ENCODE peak calls at places on chromosome 19, in nine cellular contexts. One of them, this sample, is unnamed.

GRCh38 chr19:48836089-48837017 is at the start of gene HSD17B14:
- DNase-seq in NCI-H510A treated with DMSO at 0.1 percent for 48 hours: peak
- DNase-seq in lung: no peak
- DNase-seq in cardiac muscle cell: peak
- DNase-seq in Ammon's horn: peak
- DNase-seq in GM23248: peak
- DNase-seq in COLO829: no peak
- DNase-seq in stimulated activated CD8-positive, alpha-beta memory T cell treated with anti-CD3 and anti-CD28 coated beads, Interleukin-4, amount 100 ng/mL, for 4 hours: no peak
- DNase-seq in stimulated activated CD4-positive, alpha-beta T cell treated with anti-CD3 and anti-CD28 coated beads, Interleukin-12 subunit alpha, Interleukin-12 subunit beta, amount 100 ng/mL, for 24 hours: no peak
- DNase-seq in this sample: no peak

GRCh38 chr19:17975032-17975431 is 8.1 kb downstream of the KCNN1 start:
- DNase-seq in stimulated activated CD8-positive, alpha-beta memory T cell treated with anti-CD3 and anti-CD28 coated beads, Interleukin-4, amount 100 ng/mL, for 4 hours: no peak
- DNase-seq in cardiac muscle cell: no peak
- DNase-seq in COLO829: no peak
- DNase-seq in lung: no peak
- DNase-seq in GM23248: no peak
- DNase-seq in stimulated activated CD4-positive, alpha-beta T cell treated with anti-CD3 and anti-CD28 coated beads, Interleukin-12 subunit alpha, Interleukin-12 subunit beta, amount 100 ng/mL, for 24 hours: no peak
- DNase-seq in Ammon's horn: no peak
- DNase-seq in NCI-H510A treated with DMSO at 0.1 percent for 48 hours: no peak
- DNase-seq in this sample: no peak

GRCh38 chr19:6018786-6019185 is 40.8 kb upstream of the RANBP3 start:
- DNase-seq in Ammon's horn: no peak
- DNase-seq in stimulated activated CD8-positive, alpha-beta memory T cell treated with anti-CD3 and anti-CD28 coated beads, Interleukin-4, amount 100 ng/mL, for 4 hours: no peak
- DNase-seq in GM23248: no peak
- DNase-seq in COLO829: no peak
- DNase-seq in NCI-H510A treated with DMSO at 0.1 percent for 48 hours: peak
- DNase-seq in stimulated activated CD4-positive, alpha-beta T cell treated with anti-CD3 and anti-CD28 coated beads, Interleukin-12 subunit alpha, Interleukin-12 subunit beta, amount 100 ng/mL, for 24 hours: no peak
- DNase-seq in cardiac muscle cell: peak
- DNase-seq in lung: no peak
- DNase-seq in this sample: no peak

GRCh38 chr19:58277197-58277596 is 1.6 kb upstream of the ZNF8 start:
- DNase-seq in Ammon's horn: no peak
- DNase-seq in lung: no peak
- DNase-seq in cardiac muscle cell: no peak
- DNase-seq in NCI-H510A treated with DMSO at 0.1 percent for 48 hours: no peak
- DNase-seq in stimulated activated CD8-positive, alpha-beta memory T cell treated with anti-CD3 and anti-CD28 coated beads, Interleukin-4, amount 100 ng/mL, for 4 hours: no peak
- DNase-seq in stimulated activated CD4-positive, alpha-beta T cell treated with anti-CD3 and anti-CD28 coated beads, Interleukin-12 subunit alpha, Interleukin-12 subunit beta, amount 100 ng/mL, for 24 hours: no peak
- DNase-seq in GM23248: no peak
- DNase-seq in COLO829: no peak
- DNase-seq in this sample: no peak

GRCh38 chr19:18999016-18999758 is 34.1 kb downstream of the SUGP2 start:
- DNase-seq in cardiac muscle cell: no peak
- DNase-seq in Ammon's horn: no peak
- DNase-seq in stimulated activated CD8-positive, alpha-beta memory T cell treated with anti-CD3 and anti-CD28 coated beads, Interleukin-4, amount 100 ng/mL, for 4 hours: no peak
- DNase-seq in lung: no peak
- DNase-seq in COLO829: no peak
- DNase-seq in stimulated activated CD4-positive, alpha-beta T cell treated with anti-CD3 and anti-CD28 coated beads, Interleukin-12 subunit alpha, Interleukin-12 subunit beta, amount 100 ng/mL, for 24 hours: no peak
- DNase-seq in NCI-H510A treated with DMSO at 0.1 percent for 48 hours: no peak
- DNase-seq in GM23248: peak
- DNase-seq in this sample: no peak

GRCh38 chr19:8204961-8205360 is 4.2 kb upstream of the CERS4 start:
- DNase-seq in cardiac muscle cell: no peak
- DNase-seq in GM23248: no peak
- DNase-seq in COLO829: no peak
- DNase-seq in stimulated activated CD8-positive, alpha-beta memory T cell treated with anti-CD3 and anti-CD28 coated beads, Interleukin-4, amount 100 ng/mL, for 4 hours: no peak
- DNase-seq in NCI-H510A treated with DMSO at 0.1 percent for 48 hours: peak
- DNase-seq in stimulated activated CD4-positive, alpha-beta T cell treated with anti-CD3 and anti-CD28 coated beads, Interleukin-12 subunit alpha, Interleukin-12 subunit beta, amount 100 ng/mL, for 24 hours: no peak
- DNase-seq in Ammon's horn: no peak
- DNase-seq in lung: no peak
- DNase-seq in this sample: no peak

GRCh38 chr19:47111081-47111589 is 2.4 kb downstream of the ZC3H4 start:
- DNase-seq in COLO829: no peak
- DNase-seq in lung: peak
- DNase-seq in cardiac muscle cell: no peak
- DNase-seq in GM23248: peak
- DNase-seq in stimulated activated CD4-positive, alpha-beta T cell treated with anti-CD3 and anti-CD28 coated beads, Interleukin-12 subunit alpha, Interleukin-12 subunit beta, amount 100 ng/mL, for 24 hours: peak
- DNase-seq in NCI-H510A treated with DMSO at 0.1 percent for 48 hours: no peak
- DNase-seq in stimulated activated CD8-positive, alpha-beta memory T cell treated with anti-CD3 and anti-CD28 coated beads, Interleukin-4, amount 100 ng/mL, for 4 hours: no peak
- DNase-seq in Ammon's horn: peak
- DNase-seq in this sample: no peak

GRCh38 chr19:30593358-30593757 is 221.2 kb downstream of the ZNF536 start:
- DNase-seq in lung: no peak
- DNase-seq in stimulated activated CD4-positive, alpha-beta T cell treated with anti-CD3 and anti-CD28 coated beads, Interleukin-12 subunit alpha, Interleukin-12 subunit beta, amount 100 ng/mL, for 24 hours: no peak
- DNase-seq in GM23248: no peak
- DNase-seq in NCI-H510A treated with DMSO at 0.1 percent for 48 hours: no peak
- DNase-seq in Ammon's horn: no peak
- DNase-seq in COLO829: no peak
- DNase-seq in stimulated activated CD8-positive, alpha-beta memory T cell treated with anti-CD3 and anti-CD28 coated beads, Interleukin-4, amount 100 ng/mL, for 4 hours: no peak
- DNase-seq in cardiac muscle cell: no peak
- DNase-seq in this sample: no peak

GRCh38 chr19:55254625-55254977 is 4.2 kb downstream of the PPP6R1 start:
- DNase-seq in NCI-H510A treated with DMSO at 0.1 percent for 48 hours: no peak
- DNase-seq in stimulated activated CD4-positive, alpha-beta T cell treated with anti-CD3 and anti-CD28 coated beads, Interleukin-12 subunit alpha, Interleukin-12 subunit beta, amount 100 ng/mL, for 24 hours: no peak
- DNase-seq in lung: no peak
- DNase-seq in GM23248: no peak
- DNase-seq in cardiac muscle cell: no peak
- DNase-seq in stimulated activated CD8-positive, alpha-beta memory T cell treated with anti-CD3 and anti-CD28 coated beads, Interleukin-4, amount 100 ng/mL, for 4 hours: no peak
- DNase-seq in COLO829: no peak
- DNase-seq in Ammon's horn: no peak
- DNase-seq in this sample: no peak

GRCh38 chr19:20247016-20247683 is 80.1 kb downstream of the ZNF486 start:
- DNase-seq in lung: peak
- DNase-seq in NCI-H510A treated with DMSO at 0.1 percent for 48 hours: no peak
- DNase-seq in stimulated activated CD4-positive, alpha-beta T cell treated with anti-CD3 and anti-CD28 coated beads, Interleukin-12 subunit alpha, Interleukin-12 subunit beta, amount 100 ng/mL, for 24 hours: peak
- DNase-seq in GM23248: peak
- DNase-seq in Ammon's horn: peak
- DNase-seq in stimulated activated CD8-positive, alpha-beta memory T cell treated with anti-CD3 and anti-CD28 coated beads, Interleukin-4, amount 100 ng/mL, for 4 hours: no peak
- DNase-seq in cardiac muscle cell: peak
- DNase-seq in COLO829: no peak
- DNase-seq in this sample: no peak

GRCh38 chr19:6062274-6062673 is 48.0 kb downstream of the RFX2 start:
- DNase-seq in stimulated activated CD8-positive, alpha-beta memory T cell treated with anti-CD3 and anti-CD28 coated beads, Interleukin-4, amount 100 ng/mL, for 4 hours: no peak
- DNase-seq in NCI-H510A treated with DMSO at 0.1 percent for 48 hours: no peak
- DNase-seq in Ammon's horn: peak
- DNase-seq in stimulated activated CD4-positive, alpha-beta T cell treated with anti-CD3 and anti-CD28 coated beads, Interleukin-12 subunit alpha, Interleukin-12 subunit beta, amount 100 ng/mL, for 24 hours: no peak
- DNase-seq in GM23248: peak
- DNase-seq in lung: peak
- DNase-seq in COLO829: no peak
- DNase-seq in cardiac muscle cell: no peak
- DNase-seq in this sample: no peak

GRCh38 chr19:4009990-4010807 is 2.7 kb downstream of the PIAS4 start:
- DNase-seq in Ammon's horn: no peak
- DNase-seq in cardiac muscle cell: no peak
- DNase-seq in COLO829: no peak
- DNase-seq in stimulated activated CD8-positive, alpha-beta memory T cell treated with anti-CD3 and anti-CD28 coated beads, Interleukin-4, amount 100 ng/mL, for 4 hours: no peak
- DNase-seq in stimulated activated CD4-positive, alpha-beta T cell treated with anti-CD3 and anti-CD28 coated beads, Interleukin-12 subunit alpha, Interleukin-12 subunit beta, amount 100 ng/mL, for 24 hours: no peak
- DNase-seq in lung: no peak
- DNase-seq in NCI-H510A treated with DMSO at 0.1 percent for 48 hours: no peak
- DNase-seq in GM23248: peak
- DNase-seq in this sample: no peak

GRCh38 chr19:46198756-46199155 is 30.8 kb upstream of the IGFL1 start:
- DNase-seq in lung: no peak
- DNase-seq in COLO829: no peak
- DNase-seq in stimulated activated CD4-positive, alpha-beta T cell treated with anti-CD3 and anti-CD28 coated beads, Interleukin-12 subunit alpha, Interleukin-12 subunit beta, amount 100 ng/mL, for 24 hours: no peak
- DNase-seq in Ammon's horn: no peak
- DNase-seq in NCI-H510A treated with DMSO at 0.1 percent for 48 hours: no peak
- DNase-seq in GM23248: no peak
- DNase-seq in cardiac muscle cell: no peak
- DNase-seq in stimulated activated CD8-positive, alpha-beta memory T cell treated with anti-CD3 and anti-CD28 coated beads, Interleukin-4, amount 100 ng/mL, for 4 hours: no peak
- DNase-seq in this sample: no peak

GRCh38 chr19:8899356-8899755 is 67.2 kb downstream of the MBD3L1 start:
- DNase-seq in stimulated activated CD8-positive, alpha-beta memory T cell treated with anti-CD3 and anti-CD28 coated beads, Interleukin-4, amount 100 ng/mL, for 4 hours: no peak
- DNase-seq in Ammon's horn: no peak
- DNase-seq in lung: no peak
- DNase-seq in GM23248: no peak
- DNase-seq in stimulated activated CD4-positive, alpha-beta T cell treated with anti-CD3 and anti-CD28 coated beads, Interleukin-12 subunit alpha, Interleukin-12 subunit beta, amount 100 ng/mL, for 24 hours: no peak
- DNase-seq in cardiac muscle cell: no peak
- DNase-seq in COLO829: no peak
- DNase-seq in NCI-H510A treated with DMSO at 0.1 percent for 48 hours: no peak
- DNase-seq in this sample: no peak

GRCh38 chr19:11662278-11662677 is 65.0 kb downstream of the ZNF627 start:
- DNase-seq in GM23248: no peak
- DNase-seq in stimulated activated CD4-positive, alpha-beta T cell treated with anti-CD3 and anti-CD28 coated beads, Interleukin-12 subunit alpha, Interleukin-12 subunit beta, amount 100 ng/mL, for 24 hours: no peak
- DNase-seq in NCI-H510A treated with DMSO at 0.1 percent for 48 hours: no peak
- DNase-seq in Ammon's horn: no peak
- DNase-seq in stimulated activated CD8-positive, alpha-beta memory T cell treated with anti-CD3 and anti-CD28 coated beads, Interleukin-4, amount 100 ng/mL, for 4 hours: no peak
- DNase-seq in lung: no peak
- DNase-seq in COLO829: no peak
- DNase-seq in cardiac muscle cell: no peak
- DNase-seq in this sample: no peak

GRCh38 chr19:6393074-6393981 is at the start of gene GTF2F1:
- DNase-seq in stimulated activated CD4-positive, alpha-beta T cell treated with anti-CD3 and anti-CD28 coated beads, Interleukin-12 subunit alpha, Interleukin-12 subunit beta, amount 100 ng/mL, for 24 hours: peak
- DNase-seq in GM23248: peak
- DNase-seq in Ammon's horn: peak
- DNase-seq in cardiac muscle cell: peak
- DNase-seq in stimulated activated CD8-positive, alpha-beta memory T cell treated with anti-CD3 and anti-CD28 coated beads, Interleukin-4, amount 100 ng/mL, for 4 hours: peak
- DNase-seq in lung: peak
- DNase-seq in NCI-H510A treated with DMSO at 0.1 percent for 48 hours: peak
- DNase-seq in COLO829: peak
- DNase-seq in this sample: peak

GRCh38 chr19:20276011-20276738 is 109.2 kb downstream of the ZNF486 start:
- DNase-seq in lung: no peak
- DNase-seq in COLO829: no peak
- DNase-seq in Ammon's horn: no peak
- DNase-seq in cardiac muscle cell: no peak
- DNase-seq in stimulated activated CD8-positive, alpha-beta memory T cell treated with anti-CD3 and anti-CD28 coated beads, Interleukin-4, amount 100 ng/mL, for 4 hours: no peak
- DNase-seq in stimulated activated CD4-positive, alpha-beta T cell treated with anti-CD3 and anti-CD28 coated beads, Interleukin-12 subunit alpha, Interleukin-12 subunit beta, amount 100 ng/mL, for 24 hours: no peak
- DNase-seq in NCI-H510A treated with DMSO at 0.1 percent for 48 hours: no peak
- DNase-seq in GM23248: peak
- DNase-seq in this sample: no peak

GRCh38 chr19:1648156-1648925 is 4.1 kb downstream of the TCF3 start:
- DNase-seq in lung: no peak
- DNase-seq in COLO829: no peak
- DNase-seq in cardiac muscle cell: no peak
- DNase-seq in Ammon's horn: no peak
- DNase-seq in NCI-H510A treated with DMSO at 0.1 percent for 48 hours: no peak
- DNase-seq in stimulated activated CD8-positive, alpha-beta memory T cell treated with anti-CD3 and anti-CD28 coated beads, Interleukin-4, amount 100 ng/mL, for 4 hours: no peak
- DNase-seq in stimulated activated CD4-positive, alpha-beta T cell treated with anti-CD3 and anti-CD28 coated beads, Interleukin-12 subunit alpha, Interleukin-12 subunit beta, amount 100 ng/mL, for 24 hours: no peak
- DNase-seq in GM23248: no peak
- DNase-seq in this sample: no peak

GRCh38 chr19:46366620-46367277 is 19.9 kb downstream of the PPP5C start:
- DNase-seq in stimulated activated CD4-positive, alpha-beta T cell treated with anti-CD3 and anti-CD28 coated beads, Interleukin-12 subunit alpha, Interleukin-12 subunit beta, amount 100 ng/mL, for 24 hours: no peak
- DNase-seq in Ammon's horn: no peak
- DNase-seq in COLO829: no peak
- DNase-seq in cardiac muscle cell: no peak
- DNase-seq in stimulated activated CD8-positive, alpha-beta memory T cell treated with anti-CD3 and anti-CD28 coated beads, Interleukin-4, amount 100 ng/mL, for 4 hours: no peak
- DNase-seq in lung: no peak
- DNase-seq in NCI-H510A treated with DMSO at 0.1 percent for 48 hours: no peak
- DNase-seq in GM23248: no peak
- DNase-seq in this sample: no peak

GRCh38 chr19:2246801-2247361 is 2.2 kb upstream of the AMH start:
- DNase-seq in NCI-H510A treated with DMSO at 0.1 percent for 48 hours: no peak
- DNase-seq in cardiac muscle cell: no peak
- DNase-seq in lung: no peak
- DNase-seq in stimulated activated CD4-positive, alpha-beta T cell treated with anti-CD3 and anti-CD28 coated beads, Interleukin-12 subunit alpha, Interleukin-12 subunit beta, amount 100 ng/mL, for 24 hours: no peak
- DNase-seq in COLO829: no peak
- DNase-seq in Ammon's horn: peak
- DNase-seq in GM23248: peak
- DNase-seq in stimulated activated CD8-positive, alpha-beta memory T cell treated with anti-CD3 and anti-CD28 coated beads, Interleukin-4, amount 100 ng/mL, for 4 hours: no peak
- DNase-seq in this sample: no peak

GRCh38 chr19:48565090-48565489 is 13.1 kb downstream of the SULT2B1 start:
- DNase-seq in COLO829: no peak
- DNase-seq in Ammon's horn: no peak
- DNase-seq in stimulated activated CD4-positive, alpha-beta T cell treated with anti-CD3 and anti-CD28 coated beads, Interleukin-12 subunit alpha, Interleukin-12 subunit beta, amount 100 ng/mL, for 24 hours: no peak
- DNase-seq in NCI-H510A treated with DMSO at 0.1 percent for 48 hours: no peak
- DNase-seq in stimulated activated CD8-positive, alpha-beta memory T cell treated with anti-CD3 and anti-CD28 coated beads, Interleukin-4, amount 100 ng/mL, for 4 hours: no peak
- DNase-seq in GM23248: peak
- DNase-seq in cardiac muscle cell: no peak
- DNase-seq in lung: no peak
- DNase-seq in this sample: no peak

GRCh38 chr19:13633109-13633508 is 126.8 kb upstream of the CACNA1A start:
- DNase-seq in stimulated activated CD4-positive, alpha-beta T cell treated with anti-CD3 and anti-CD28 coated beads, Interleukin-12 subunit alpha, Interleukin-12 subunit beta, amount 100 ng/mL, for 24 hours: no peak
- DNase-seq in COLO829: peak
- DNase-seq in Ammon's horn: no peak
- DNase-seq in stimulated activated CD8-positive, alpha-beta memory T cell treated with anti-CD3 and anti-CD28 coated beads, Interleukin-4, amount 100 ng/mL, for 4 hours: no peak
- DNase-seq in lung: no peak
- DNase-seq in NCI-H510A treated with DMSO at 0.1 percent for 48 hours: peak
- DNase-seq in GM23248: peak
- DNase-seq in cardiac muscle cell: peak
- DNase-seq in this sample: no peak

GRCh38 chr19:29565171-29565570 is 39.4 kb downstream of the VSTM2B start:
- DNase-seq in GM23248: no peak
- DNase-seq in lung: no peak
- DNase-seq in COLO829: no peak
- DNase-seq in stimulated activated CD8-positive, alpha-beta memory T cell treated with anti-CD3 and anti-CD28 coated beads, Interleukin-4, amount 100 ng/mL, for 4 hours: no peak
- DNase-seq in stimulated activated CD4-positive, alpha-beta T cell treated with anti-CD3 and anti-CD28 coated beads, Interleukin-12 subunit alpha, Interleukin-12 subunit beta, amount 100 ng/mL, for 24 hours: no peak
- DNase-seq in cardiac muscle cell: no peak
- DNase-seq in NCI-H510A treated with DMSO at 0.1 percent for 48 hours: no peak
- DNase-seq in Ammon's horn: no peak
- DNase-seq in this sample: no peak

GRCh38 chr19:28289294-28290063 is 923.5 kb downstream of the UQCRFS1 start:
- DNase-seq in Ammon's horn: peak
- DNase-seq in COLO829: peak
- DNase-seq in cardiac muscle cell: no peak
- DNase-seq in stimulated activated CD8-positive, alpha-beta memory T cell treated with anti-CD3 and anti-CD28 coated beads, Interleukin-4, amount 100 ng/mL, for 4 hours: no peak
- DNase-seq in lung: no peak
- DNase-seq in stimulated activated CD4-positive, alpha-beta T cell treated with anti-CD3 and anti-CD28 coated beads, Interleukin-12 subunit alpha, Interleukin-12 subunit beta, amount 100 ng/mL, for 24 hours: no peak
- DNase-seq in GM23248: peak
- DNase-seq in NCI-H510A treated with DMSO at 0.1 percent for 48 hours: no peak
- DNase-seq in this sample: no peak

GRCh38 chr19:55544776-55545439 is 435 bp downstream of the SBK3 start:
- DNase-seq in cardiac muscle cell: no peak
- DNase-seq in stimulated activated CD4-positive, alpha-beta T cell treated with anti-CD3 and anti-CD28 coated beads, Interleukin-12 subunit alpha, Interleukin-12 subunit beta, amount 100 ng/mL, for 24 hours: no peak
- DNase-seq in lung: no peak
- DNase-seq in Ammon's horn: no peak
- DNase-seq in GM23248: no peak
- DNase-seq in stimulated activated CD8-positive, alpha-beta memory T cell treated with anti-CD3 and anti-CD28 coated beads, Interleukin-4, amount 100 ng/mL, for 4 hours: no peak
- DNase-seq in NCI-H510A treated with DMSO at 0.1 percent for 48 hours: no peak
- DNase-seq in COLO829: no peak
- DNase-seq in this sample: no peak

GRCh38 chr19:38389101-38389925 is 816 bp downstream of the SPRED3 start:
- DNase-seq in stimulated activated CD8-positive, alpha-beta memory T cell treated with anti-CD3 and anti-CD28 coated beads, Interleukin-4, amount 100 ng/mL, for 4 hours: no peak
- DNase-seq in cardiac muscle cell: peak
- DNase-seq in GM23248: peak
- DNase-seq in NCI-H510A treated with DMSO at 0.1 percent for 48 hours: peak
- DNase-seq in COLO829: peak
- DNase-seq in lung: no peak
- DNase-seq in Ammon's horn: no peak
- DNase-seq in stimulated activated CD4-positive, alpha-beta T cell treated with anti-CD3 and anti-CD28 coated beads, Interleukin-12 subunit alpha, Interleukin-12 subunit beta, amount 100 ng/mL, for 24 hours: no peak
- DNase-seq in this sample: no peak

GRCh38 chr19:31255863-31256600 is 93.2 kb downstream of the TSHZ3 start:
- DNase-seq in GM23248: no peak
- DNase-seq in Ammon's horn: no peak
- DNase-seq in NCI-H510A treated with DMSO at 0.1 percent for 48 hours: no peak
- DNase-seq in lung: no peak
- DNase-seq in COLO829: no peak
- DNase-seq in cardiac muscle cell: no peak
- DNase-seq in stimulated activated CD8-positive, alpha-beta memory T cell treated with anti-CD3 and anti-CD28 coated beads, Interleukin-4, amount 100 ng/mL, for 4 hours: no peak
- DNase-seq in stimulated activated CD4-positive, alpha-beta T cell treated with anti-CD3 and anti-CD28 coated beads, Interleukin-12 subunit alpha, Interleukin-12 subunit beta, amount 100 ng/mL, for 24 hours: no peak
- DNase-seq in this sample: no peak

GRCh38 chr19:19613456-19613855 is 5.0 kb downstream of the PBX4 start:
- DNase-seq in stimulated activated CD8-positive, alpha-beta memory T cell treated with anti-CD3 and anti-CD28 coated beads, Interleukin-4, amount 100 ng/mL, for 4 hours: no peak
- DNase-seq in COLO829: no peak
- DNase-seq in cardiac muscle cell: no peak
- DNase-seq in Ammon's horn: no peak
- DNase-seq in stimulated activated CD4-positive, alpha-beta T cell treated with anti-CD3 and anti-CD28 coated beads, Interleukin-12 subunit alpha, Interleukin-12 subunit beta, amount 100 ng/mL, for 24 hours: no peak
- DNase-seq in NCI-H510A treated with DMSO at 0.1 percent for 48 hours: no peak
- DNase-seq in GM23248: peak
- DNase-seq in lung: no peak
- DNase-seq in this sample: no peak

GRCh38 chr19:42269518-42270345 is 680 bp downstream of the CIC start:
- DNase-seq in stimulated activated CD4-positive, alpha-beta T cell treated with anti-CD3 and anti-CD28 coated beads, Interleukin-12 subunit alpha, Interleukin-12 subunit beta, amount 100 ng/mL, for 24 hours: no peak
- DNase-seq in lung: peak
- DNase-seq in stimulated activated CD8-positive, alpha-beta memory T cell treated with anti-CD3 and anti-CD28 coated beads, Interleukin-4, amount 100 ng/mL, for 4 hours: no peak
- DNase-seq in COLO829: no peak
- DNase-seq in GM23248: peak
- DNase-seq in NCI-H510A treated with DMSO at 0.1 percent for 48 hours: no peak
- DNase-seq in cardiac muscle cell: no peak
- DNase-seq in Ammon's horn: no peak
- DNase-seq in this sample: no peak

GRCh38 chr19:17103177-17103576 is 27.6 kb downstream of the MYO9B start:
- DNase-seq in cardiac muscle cell: no peak
- DNase-seq in GM23248: peak
- DNase-seq in COLO829: peak
- DNase-seq in stimulated activated CD8-positive, alpha-beta memory T cell treated with anti-CD3 and anti-CD28 coated beads, Interleukin-4, amount 100 ng/mL, for 4 hours: no peak
- DNase-seq in stimulated activated CD4-positive, alpha-beta T cell treated with anti-CD3 and anti-CD28 coated beads, Interleukin-12 subunit alpha, Interleukin-12 subunit beta, amount 100 ng/mL, for 24 hours: peak
- DNase-seq in Ammon's horn: no peak
- DNase-seq in lung: no peak
- DNase-seq in NCI-H510A treated with DMSO at 0.1 percent for 48 hours: no peak
- DNase-seq in this sample: no peak

GRCh38 chr19:41734585-41734984 is 20.7 kb upstream of the CEACAM6 start:
- DNase-seq in lung: peak
- DNase-seq in Ammon's horn: no peak
- DNase-seq in COLO829: no peak
- DNase-seq in GM23248: no peak
- DNase-seq in stimulated activated CD4-positive, alpha-beta T cell treated with anti-CD3 and anti-CD28 coated beads, Interleukin-12 subunit alpha, Interleukin-12 subunit beta, amount 100 ng/mL, for 24 hours: no peak
- DNase-seq in cardiac muscle cell: no peak
- DNase-seq in NCI-H510A treated with DMSO at 0.1 percent for 48 hours: peak
- DNase-seq in stimulated activated CD8-positive, alpha-beta memory T cell treated with anti-CD3 and anti-CD28 coated beads, Interleukin-4, amount 100 ng/mL, for 4 hours: no peak
- DNase-seq in this sample: no peak

This sample was measured in activated CD8-positive, alpha-beta memory T cell treated with anti-CD3 and anti-CD28 coated beads for 4 hours.